ENCODE peak calls at places on chromosomes 4 and X, in ten cellular contexts. One of them, this sample, is unnamed.

GRCh38 chrX:70087857-70088256 is 25.6 kb downstream of the OTUD6A start:
- DNase-seq in psoas muscle: no peak
- DNase-seq in fibroblast of mammary gland: peak; percentile 19
- DNase-seq in heart right ventricle: no peak
- DNase-seq in colonic mucosa: no peak
- DNase-seq in OCI-LY7: no peak
- DNase-seq in ascending aorta: no peak
- DNase-seq in IMR-90: peak; percentile 40
- DNase-seq in mucosa of descending colon: peak; percentile 43
- DNase-seq in nephron progenitor cell: no peak
- DNase-seq in this sample: no peak

GRCh38 chr4:110631582-110632505 is 9.0 kb upstream of the PITX2 start:
- DNase-seq in ascending aorta: no peak
- DNase-seq in OCI-LY7: peak; percentile 83
- DNase-seq in psoas muscle: peak; percentile 86
- DNase-seq in nephron progenitor cell: peak; percentile 84
- DNase-seq in IMR-90: peak; percentile 84
- DNase-seq in mucosa of descending colon: peak; percentile 80
- DNase-seq in colonic mucosa: peak; percentile 78
- DNase-seq in heart right ventricle: peak; percentile 52
- DNase-seq in fibroblast of mammary gland: peak; percentile 90
- DNase-seq in this sample: peak; percentile 71

GRCh38 chr4:84952004-84952403 is 14.5 kb downstream of the WDFY3 start:
- DNase-seq in nephron progenitor cell: no peak
- DNase-seq in fibroblast of mammary gland: peak; percentile 75
- DNase-seq in heart right ventricle: no peak
- DNase-seq in ascending aorta: no peak
- DNase-seq in IMR-90: peak; percentile 78
- DNase-seq in mucosa of descending colon: no peak
- DNase-seq in OCI-LY7: no peak
- DNase-seq in psoas muscle: no peak
- DNase-seq in colonic mucosa: no peak
- DNase-seq in this sample: no peak

GRCh38 chrX:149937881-149938426 is 337 bp downstream of the EOLA2 start:
- DNase-seq in fibroblast of mammary gland: no peak
- DNase-seq in mucosa of descending colon: no peak
- DNase-seq in ascending aorta: no peak
- DNase-seq in IMR-90: peak; percentile 0
- DNase-seq in psoas muscle: peak; percentile 65
- DNase-seq in heart right ventricle: no peak
- DNase-seq in OCI-LY7: no peak
- DNase-seq in nephron progenitor cell: peak; percentile 40
- DNase-seq in colonic mucosa: peak; percentile 22
- DNase-seq in this sample: peak; percentile 27

GRCh38 chrX:44949125-44949524 is 76.1 kb downstream of the KDM6A start:
- DNase-seq in OCI-LY7: no peak
- DNase-seq in nephron progenitor cell: no peak
- DNase-seq in IMR-90: no peak
- DNase-seq in heart right ventricle: no peak
- DNase-seq in fibroblast of mammary gland: no peak
- DNase-seq in mucosa of descending colon: no peak
- DNase-seq in ascending aorta: no peak
- DNase-seq in psoas muscle: no peak
- DNase-seq in colonic mucosa: no peak
- DNase-seq in this sample: no peak

GRCh38 chr4:4185528-4185927 is 41.2 kb downstream of the OTOP1 start:
- DNase-seq in OCI-LY7: no peak
- DNase-seq in fibroblast of mammary gland: no peak
- DNase-seq in mucosa of descending colon: no peak
- DNase-seq in colonic mucosa: no peak
- DNase-seq in ascending aorta: no peak
- DNase-seq in psoas muscle: no peak
- DNase-seq in heart right ventricle: no peak
- DNase-seq in IMR-90: no peak
- DNase-seq in nephron progenitor cell: no peak
- DNase-seq in this sample: no peak

GRCh38 chrX:2474280-2474962 is 26.4 kb downstream of the DHRSX start:
- DNase-seq in colonic mucosa: no peak
- DNase-seq in ascending aorta: no peak
- DNase-seq in nephron progenitor cell: no peak
- DNase-seq in IMR-90: no peak
- DNase-seq in psoas muscle: no peak
- DNase-seq in mucosa of descending colon: no peak
- DNase-seq in fibroblast of mammary gland: no peak
- DNase-seq in heart right ventricle: no peak
- DNase-seq in OCI-LY7: no peak
- DNase-seq in this sample: peak; percentile 26

GRCh38 chr4:11698846-11699590 is 270.3 kb upstream of the HS3ST1 start:
- DNase-seq in psoas muscle: no peak
- DNase-seq in heart right ventricle: no peak
- DNase-seq in mucosa of descending colon: no peak
- DNase-seq in colonic mucosa: no peak
- DNase-seq in fibroblast of mammary gland: peak; percentile 68
- DNase-seq in IMR-90: peak; percentile 80
- DNase-seq in nephron progenitor cell: no peak
- DNase-seq in ascending aorta: no peak
- DNase-seq in OCI-LY7: no peak
- DNase-seq in this sample: no peak

GRCh38 chr4:122633211-122633610 is 12.3 kb upstream of the IL21 start:
- DNase-seq in nephron progenitor cell: no peak
- DNase-seq in fibroblast of mammary gland: peak; percentile 8
- DNase-seq in IMR-90: no peak
- DNase-seq in mucosa of descending colon: no peak
- DNase-seq in colonic mucosa: no peak
- DNase-seq in heart right ventricle: no peak
- DNase-seq in ascending aorta: no peak
- DNase-seq in OCI-LY7: no peak
- DNase-seq in psoas muscle: no peak
- DNase-seq in this sample: no peak

GRCh38 chrX:46913710-46914109 is 1.5 kb downstream of the JADE3 start:
- DNase-seq in OCI-LY7: no peak
- DNase-seq in IMR-90: peak; percentile 29
- DNase-seq in fibroblast of mammary gland: peak; percentile 31
- DNase-seq in colonic mucosa: peak; percentile 18
- DNase-seq in mucosa of descending colon: peak; percentile 16
- DNase-seq in nephron progenitor cell: no peak
- DNase-seq in ascending aorta: no peak
- DNase-seq in heart right ventricle: no peak
- DNase-seq in psoas muscle: no peak
- DNase-seq in this sample: peak; percentile 53

GRCh38 chr4:6470502-6471302 is 1.7 kb downstream of the PPP2R2C start:
- DNase-seq in mucosa of descending colon: peak; percentile 21
- DNase-seq in IMR-90: peak; percentile 7
- DNase-seq in OCI-LY7: no peak
- DNase-seq in heart right ventricle: peak; percentile 68
- DNase-seq in nephron progenitor cell: peak; percentile 63
- DNase-seq in psoas muscle: peak; percentile 64
- DNase-seq in colonic mucosa: peak; percentile 26
- DNase-seq in fibroblast of mammary gland: peak; percentile 38
- DNase-seq in ascending aorta: no peak
- DNase-seq in this sample: peak; percentile 53

DNA sequence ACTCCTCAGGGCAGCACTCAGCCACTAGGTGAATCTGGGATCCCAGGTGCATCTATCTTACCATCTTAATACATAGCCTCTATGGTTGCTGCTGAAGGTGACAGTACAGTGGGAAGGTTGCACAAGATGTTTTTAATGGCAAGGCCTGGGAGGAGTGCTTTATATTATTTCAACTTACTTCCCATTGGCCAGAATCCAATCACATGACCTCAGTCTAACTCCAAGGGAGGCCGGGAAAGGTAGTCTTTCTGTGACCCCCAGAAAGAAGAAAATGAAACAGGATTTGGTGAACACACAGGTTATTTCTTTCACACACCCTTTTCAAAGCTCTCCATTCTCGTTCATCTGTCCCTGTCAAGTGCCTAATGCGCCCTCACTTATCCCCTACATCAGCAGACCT is 189.1 kb upstream of the ATP6AP2 start:
- DNase-seq in IMR-90: no peak
- DNase-seq in ascending aorta: no peak
- DNase-seq in fibroblast of mammary gland: no peak
- DNase-seq in psoas muscle: no peak
- DNase-seq in colonic mucosa: no peak
- DNase-seq in nephron progenitor cell: no peak
- DNase-seq in heart right ventricle: no peak
- DNase-seq in OCI-LY7: no peak
- DNase-seq in mucosa of descending colon: no peak
- DNase-seq in this sample: no peak
- TF ChIP-seq CTCF in IMR-90: no peak
- TF ChIP-seq CTCF in ascending aorta: no peak
- TF ChIP-seq CTCF in fibroblast of mammary gland: no peak
- TF ChIP-seq CTCF in psoas muscle: no peak
- TF ChIP-seq CTCF in colonic mucosa: no peak
- TF ChIP-seq CTCF in nephron progenitor cell: no peak
- TF ChIP-seq CTCF in heart right ventricle: no peak
- TF ChIP-seq CTCF in OCI-LY7: no peak
- TF ChIP-seq CTCF in mucosa of descending colon: no peak
- TF ChIP-seq CTCF in this sample: no peak

GRCh38 chrX:42710452-42710851 is 67.5 kb downstream of the PPP1R2C start:
- DNase-seq in colonic mucosa: no peak
- DNase-seq in fibroblast of mammary gland: no peak
- DNase-seq in ascending aorta: no peak
- DNase-seq in psoas muscle: no peak
- DNase-seq in IMR-90: no peak
- DNase-seq in heart right ventricle: no peak
- DNase-seq in mucosa of descending colon: no peak
- DNase-seq in nephron progenitor cell: no peak
- DNase-seq in OCI-LY7: no peak
- DNase-seq in this sample: no peak

GRCh38 chrX:42714981-42715688 is 62.8 kb downstream of the PPP1R2C start:
- DNase-seq in mucosa of descending colon: peak; percentile 77
- DNase-seq in colonic mucosa: peak; percentile 66
- DNase-seq in heart right ventricle: peak; percentile 17
- DNase-seq in nephron progenitor cell: peak; percentile 64
- DNase-seq in IMR-90: no peak
- DNase-seq in ascending aorta: no peak
- DNase-seq in psoas muscle: no peak
- DNase-seq in OCI-LY7: no peak
- DNase-seq in fibroblast of mammary gland: no peak
- DNase-seq in this sample: no peak

GRCh38 chrX:42720209-42720608 is 57.8 kb downstream of the PPP1R2C start:
- DNase-seq in heart right ventricle: no peak
- DNase-seq in ascending aorta: no peak
- DNase-seq in IMR-90: no peak
- DNase-seq in fibroblast of mammary gland: no peak
- DNase-seq in nephron progenitor cell: no peak
- DNase-seq in mucosa of descending colon: no peak
- DNase-seq in OCI-LY7: peak; percentile 6
- DNase-seq in psoas muscle: no peak
- DNase-seq in colonic mucosa: no peak
- DNase-seq in this sample: no peak

DNA sequence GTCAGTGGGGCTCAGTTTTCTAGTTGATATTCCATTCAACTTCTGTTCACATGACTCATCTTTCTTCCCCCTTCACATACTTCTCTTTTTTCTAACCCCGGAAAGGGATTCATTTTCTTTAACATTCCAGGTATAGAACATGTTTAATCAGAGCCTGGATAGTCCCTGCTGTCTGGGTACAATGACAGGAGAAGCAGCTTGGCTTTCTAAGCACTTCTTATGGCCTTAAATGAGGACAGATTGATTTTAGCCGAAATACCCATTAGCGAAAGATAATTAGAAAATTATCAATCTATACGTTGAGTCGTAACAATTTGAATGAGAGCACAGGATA is 62.3 kb downstream of the PPP1R2C start:
- DNase-seq in mucosa of descending colon: no peak
- DNase-seq in fibroblast of mammary gland: no peak
- DNase-seq in nephron progenitor cell: no peak
- DNase-seq in heart right ventricle: no peak
- DNase-seq in IMR-90: no peak
- DNase-seq in ascending aorta: no peak
- DNase-seq in colonic mucosa: no peak
- DNase-seq in psoas muscle: no peak
- DNase-seq in OCI-LY7: no peak
- DNase-seq in this sample: no peak
- TF ChIP-seq CTCF in mucosa of descending colon: no peak
- TF ChIP-seq CTCF in fibroblast of mammary gland: no peak
- TF ChIP-seq CTCF in nephron progenitor cell: peak; percentile 25
- TF ChIP-seq CTCF in heart right ventricle: no peak
- TF ChIP-seq CTCF in IMR-90: no peak
- TF ChIP-seq CTCF in ascending aorta: no peak
- TF ChIP-seq CTCF in colonic mucosa: no peak
- TF ChIP-seq CTCF in psoas muscle: no peak
- TF ChIP-seq CTCF in OCI-LY7: no peak
- TF ChIP-seq CTCF in this sample: no peak

GRCh38 chrX:104445591-104445990 is 120.4 kb upstream of the IL1RAPL2 start:
- DNase-seq in IMR-90: no peak
- DNase-seq in psoas muscle: no peak
- DNase-seq in OCI-LY7: no peak
- DNase-seq in ascending aorta: no peak
- DNase-seq in mucosa of descending colon: no peak
- DNase-seq in heart right ventricle: no peak
- DNase-seq in colonic mucosa: no peak
- DNase-seq in nephron progenitor cell: no peak
- DNase-seq in fibroblast of mammary gland: no peak
- DNase-seq in this sample: no peak
- TF ChIP-seq CTCF in IMR-90: no peak
- TF ChIP-seq CTCF in psoas muscle: no peak
- TF ChIP-seq CTCF in OCI-LY7: no peak
- TF ChIP-seq CTCF in ascending aorta: no peak
- TF ChIP-seq CTCF in mucosa of descending colon: no peak
- TF ChIP-seq CTCF in heart right ventricle: no peak
- TF ChIP-seq CTCF in colonic mucosa: no peak
- TF ChIP-seq CTCF in nephron progenitor cell: no peak
- TF ChIP-seq CTCF in fibroblast of mammary gland: no peak
- TF ChIP-seq CTCF in this sample: no peak

GRCh38 chrX:87299563-87300160 is 217.9 kb upstream of the KLHL4 start:
- DNase-seq in nephron progenitor cell: peak; percentile 3
- DNase-seq in fibroblast of mammary gland: peak; percentile 27
- DNase-seq in heart right ventricle: no peak
- DNase-seq in ascending aorta: no peak
- DNase-seq in psoas muscle: no peak
- DNase-seq in colonic mucosa: no peak
- DNase-seq in IMR-90: peak; percentile 8
- DNase-seq in OCI-LY7: peak; percentile 16
- DNase-seq in mucosa of descending colon: no peak
- DNase-seq in this sample: peak; percentile 20
- TF ChIP-seq CTCF in nephron progenitor cell: peak; percentile 82
- TF ChIP-seq CTCF in fibroblast of mammary gland: peak; percentile 60
- TF ChIP-seq CTCF in heart right ventricle: peak; percentile 46
- TF ChIP-seq CTCF in ascending aorta: peak; percentile 29
- TF ChIP-seq CTCF in psoas muscle: peak; percentile 55
- TF ChIP-seq CTCF in colonic mucosa: peak; percentile 41
- TF ChIP-seq CTCF in IMR-90: peak; percentile 61
- TF ChIP-seq CTCF in OCI-LY7: peak; percentile 75
- TF ChIP-seq CTCF in mucosa of descending colon: no peak
- TF ChIP-seq CTCF in this sample: no peak